ENCODE peak calls at places on chromosomes 2 and 18, in six cellular contexts. Y is GM20000, L is endothelial cell, U is sigmoid colon, F is upper lobe of left lung, I is left ventricle myocardium inferior. R is an unnamed sample.
A peak's percentile ranks its signal among the peaks of the same experiment; 100 is the strongest.

GRCh38 chr2:170321526-170321925 is 143.6 kb downstream of the MYO3B start:
- DNase-seq in Y (no peak), L (no peak), U (no peak), F (no peak), I (no peak), R (no peak)

GRCh38 chr2:164903944-164904343 is 51.4 kb downstream of the SLC38A11 start:
- DNase-seq in Y (no peak), L (no peak), U (no peak), F (no peak), I (no peak), R (no peak)

GRCh38 chr2:73759287-73759764 is 20.6 kb downstream of the DUSP11 start:
- DNase-seq in Y (no peak), L (no peak), U (no peak), F (no peak), I (no peak), R (no peak)

GRCh38 chr2:54549912-54550518 is 93.9 kb downstream of the SPTBN1 start:
- DNase-seq in Y (no peak), L (no peak), U (no peak), F (no peak), I (no peak), R (peak; percentile 42)

GRCh38 chr2:192190474-192190873 is 4.3 kb downstream of the TMEFF2 start:
- DNase-seq in Y (peak; percentile 19), L (no peak), U (no peak), F (no peak), I (no peak), R (no peak)

GRCh38 chr18:63540131-63540530 is 2.0 kb upstream of the SERPINB12 start:
- DNase-seq in Y (no peak), L (no peak), U (no peak), F (no peak), I (no peak), R (no peak)

GRCh38 chr2:84901593-84902120 is 3.8 kb upstream of the TMSB10 start:
- DNase-seq in Y (no peak), L (no peak), U (no peak), F (no peak), I (no peak), R (peak; percentile 40)

GRCh38 chr2:65366595-65367125 is 65.7 kb downstream of the SPRED2 start:
- DNase-seq in Y (peak; percentile 46), L (no peak), U (no peak), F (no peak), I (no peak), R (no peak)

GRCh38 chr2:240233891-240234502 is 93.5 kb upstream of the OTOS start:
- DNase-seq in Y (no peak), L (no peak), U (peak; percentile 62), F (peak; percentile 78), I (peak; percentile 21), R (no peak)

GRCh38 chr2:14960686-14961324 is 328.3 kb downstream of the LRATD1 start:
- DNase-seq in Y (no peak), L (no peak), U (no peak), F (no peak), I (no peak), R (no peak)

GRCh38 chr2:50345691-50346090 is 686.2 kb downstream of the NRXN1 start:
- DNase-seq in Y (no peak), L (no peak), U (no peak), F (no peak), I (no peak), R (no peak)

GRCh38 chr18:63422087-63422861 is at the start of gene VPS4B:
- DNase-seq in Y (peak; percentile 96), L (peak; percentile 99), U (peak; percentile 100), F (peak; percentile 100), I (peak; percentile 100), R (peak; percentile 99)

GRCh38 chr2:178819147-178819875 is 12.1 kb upstream of the TTN start:
- DNase-seq in Y (no peak), L (no peak), U (no peak), F (no peak), I (no peak), R (no peak)

GRCh38 chr2:158191076-158191566 is 89.4 kb downstream of the UPP2 start:
- DNase-seq in Y (peak; percentile 45), L (no peak), U (no peak), F (no peak), I (no peak), R (no peak)

GRCh38 chr2:192159215-192159614 is 35.5 kb downstream of the TMEFF2 start:
- DNase-seq in Y (no peak), L (no peak), U (no peak), F (no peak), I (no peak), R (no peak)

GRCh38 chr2:225379861-225380260 is 19.6 kb upstream of the NYAP2 start:
- DNase-seq in Y (no peak), L (no peak), U (no peak), F (no peak), I (no peak), R (no peak)

GRCh38 chr2:172919732-172920131 is 155.9 kb upstream of the MAP3K20 start:
- DNase-seq in Y (no peak), L (no peak), U (no peak), F (no peak), I (no peak), R (no peak)

GRCh38 chr2:235024191-235024611 is 72.4 kb downstream of the SH3BP4 start:
- DNase-seq in Y (no peak), L (no peak), U (peak; percentile 40), F (no peak), I (no peak), R (no peak)

GRCh38 chr18:11887305-11888262 is 20.5 kb downstream of the MPPE1 start:
- DNase-seq in Y (no peak), L (no peak), U (no peak), F (no peak), I (no peak), R (no peak)

GRCh38 chr2:28507806-28508764 is 12.2 kb downstream of the PLB1 start:
- DNase-seq in Y (no peak), L (no peak), U (no peak), F (no peak), I (no peak), R (no peak)

GRCh38 chr18:43893001-43893637 is 615.8 kb upstream of the SYT4 start:
- DNase-seq in Y (no peak), L (no peak), U (no peak), F (no peak), I (no peak), R (no peak)

GRCh38 chr2:41922177-41922576 is 125.6 kb upstream of the PKDCC start:
- DNase-seq in Y (no peak), L (no peak), U (no peak), F (no peak), I (no peak), R (no peak)

GRCh38 chr18:53586923-53587322 is 637.5 kb downstream of the MBD2 start:
- DNase-seq in Y (no peak), L (no peak), U (no peak), F (no peak), I (no peak), R (no peak)

GRCh38 chr2:170386554-170386953 is 208.6 kb downstream of the MYO3B start:
- DNase-seq in Y (no peak), L (no peak), U (no peak), F (no peak), I (no peak), R (no peak)

GRCh38 chr18:22167471-22168151 is 1.8 kb upstream of the GATA6 start:
- DNase-seq in Y (no peak), L (peak; percentile 43), U (no peak), F (peak; percentile 77), I (peak; percentile 32), R (no peak)

GRCh38 chr2:41896186-41896846 is 151.5 kb upstream of the PKDCC start:
- DNase-seq in Y (peak; percentile 13), L (no peak), U (no peak), F (no peak), I (no peak), R (no peak)

GRCh38 chr2:127439343-127439742 is 21.1 kb downstream of the PROC start:
- DNase-seq in Y (no peak), L (no peak), U (no peak), F (no peak), I (no peak), R (no peak)

GRCh38 chr2:12338946-12339697 is 377.6 kb upstream of the TRIB2 start:
- DNase-seq in Y (no peak), L (no peak), U (no peak), F (no peak), I (no peak), R (no peak)

GRCh38 chr2:70789304-70790078 is 952 bp downstream of the FIGLA start:
- DNase-seq in Y (peak; percentile 82), L (peak; percentile 82), U (peak; percentile 71), F (no peak), I (peak; percentile 39), R (peak; percentile 82)

DNA sequence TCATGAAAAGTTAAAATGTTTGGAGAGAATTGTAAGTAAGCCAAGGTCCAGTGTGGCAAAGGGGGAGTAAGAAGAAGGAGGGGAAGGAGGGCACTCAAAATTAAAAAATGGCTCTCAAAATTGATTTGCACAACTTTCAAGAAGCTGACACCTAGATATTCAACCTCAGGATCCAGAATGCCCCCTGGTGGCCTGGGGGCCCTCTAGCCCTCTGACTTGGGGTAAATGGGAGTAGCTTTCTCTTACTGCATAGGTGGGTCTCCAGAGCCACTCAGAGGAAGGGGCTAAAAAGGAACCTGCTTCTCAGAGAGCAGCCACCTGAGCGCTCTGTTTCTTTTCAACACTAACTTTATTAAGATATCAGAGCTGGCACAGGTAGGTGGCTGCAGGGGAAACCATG is 968.5 kb downstream of the BCL11A start:
- DNase-seq in Y (no peak), L (peak; percentile 53), U (no peak), F (no peak), I (no peak), R (no peak)
- TF ChIP-seq CTCF in Y (no peak), L (no peak), U (peak; percentile 15), F (no peak), I (no peak), R (no peak)

GRCh38 chr2:167264380-167264779 is 376.1 kb downstream of the XIRP2 start:
- DNase-seq in Y (no peak), L (peak; percentile 11), U (no peak), F (no peak), I (no peak), R (no peak)
- TF ChIP-seq CTCF in Y (no peak), L (peak; percentile 11), U (peak; percentile 9), F (no peak), I (peak; percentile 50), R (no peak)

GRCh38 chr2:60502123-60502522 is 51.3 kb downstream of the BCL11A start:
- DNase-seq in Y (no peak), L (no peak), U (no peak), F (no peak), I (no peak), R (no peak)

GRCh38 chr2:60500861-60501260 is 52.6 kb downstream of the BCL11A start:
- DNase-seq in Y (no peak), L (no peak), U (no peak), F (no peak), I (no peak), R (no peak)

GRCh38 chr2:60505240-60505639 is 48.2 kb downstream of the BCL11A start:
- DNase-seq in Y (no peak), L (no peak), U (no peak), F (no peak), I (no peak), R (no peak)

GRCh38 chr2:60505861-60506260 is 47.6 kb downstream of the BCL11A start:
- DNase-seq in Y (no peak), L (no peak), U (no peak), F (no peak), I (no peak), R (no peak)

GRCh38 chr2:60503923-60504514 is 49.4 kb downstream of the BCL11A start:
- DNase-seq in Y (no peak), L (no peak), U (no peak), F (no peak), I (no peak), R (no peak)
- TF ChIP-seq CTCF in Y (no peak), L (no peak), U (no peak), F (no peak), I (peak; percentile 34), R (no peak)

GRCh38 chr18:60113396-60113795 is 213.6 kb downstream of the PMAIP1 start:
- DNase-seq in Y (no peak), L (no peak), U (no peak), F (no peak), I (no peak), R (no peak)
- TF ChIP-seq CTCF in Y (no peak), L (no peak), U (no peak), F (no peak), I (no peak), R (no peak)